ENCODE peak calls at places on chromosome 10, in nine cellular contexts. A is transverse colon, B is ovary, G is sigmoid colon, V is A549, H is stomach, Q is tibial nerve, C is H1, N is SK-N-SH. P is an unnamed sample.

GRCh38 chr10:59173414-59173813 is 3.0 kb upstream of the PHYHIPL start:
- DNase-seq in A (no peak), B (no peak), G (no peak), V (no peak), H (no peak), Q (no peak), C (no peak), N (no peak), P (no peak)

GRCh38 chr10:42776681-42777080 is 5.9 kb upstream of the BMS1 start:
- DNase-seq in A (no peak), B (no peak), G (no peak), V (no peak), H (no peak), Q (no peak), C (no peak), N (no peak), P (no peak)

GRCh38 chr10:71349401-71349800 is 30.3 kb downstream of the SLC29A3 start:
- DNase-seq in A (no peak), B (no peak), G (no peak), V (peak), H (no peak), Q (no peak), C (no peak), N (no peak), P (peak)

GRCh38 chr10:133388973-133389818 is 4.8 kb upstream of the MTG1 start:
- DNase-seq in A (peak), B (peak), G (peak), V (no peak), H (peak), Q (no peak), C (no peak), N (no peak), P (peak)

GRCh38 chr10:24034571-24034970 is 174.4 kb upstream of the KIAA1217 start:
- DNase-seq in A (no peak), B (no peak), G (no peak), V (peak), H (no peak), Q (no peak), C (no peak), N (peak), P (no peak)

GRCh38 chr10:18689498-18689897 is 30.3 kb downstream of the ARL5B start:
- DNase-seq in A (no peak), B (no peak), G (no peak), V (peak), H (no peak), Q (no peak), C (no peak), N (peak), P (no peak)

GRCh38 chr10:131461093-131461492 is 149.6 kb upstream of the TCERG1L start:
- DNase-seq in A (no peak), B (no peak), G (no peak), V (no peak), H (no peak), Q (no peak), C (no peak), N (no peak), P (no peak)

GRCh38 chr10:27030060-27030459 is 70.2 kb downstream of the ANKRD26 start:
- DNase-seq in A (no peak), B (no peak), G (no peak), V (no peak), H (no peak), Q (no peak), C (no peak), N (no peak), P (no peak)

GRCh38 chr10:111076191-111076681 is 593 bp upstream of the ADRA2A start:
- DNase-seq in A (peak), B (peak), G (peak), V (peak), H (peak), Q (peak), C (peak), N (peak), P (peak)

GRCh38 chr10:12041766-12042408 is 722 bp downstream of the UPF2 start:
- DNase-seq in A (peak), B (no peak), G (no peak), V (peak), H (no peak), Q (no peak), C (no peak), N (no peak), P (peak)

GRCh38 chr10:16611037-16611436 is 89.4 kb upstream of the C1QL3 start:
- DNase-seq in A (no peak), B (no peak), G (no peak), V (no peak), H (no peak), Q (no peak), C (no peak), N (no peak), P (no peak)

GRCh38 chr10:61784354-61785131 is 117.0 kb upstream of the ARID5B start:
- DNase-seq in A (no peak), B (no peak), G (no peak), V (no peak), H (no peak), Q (no peak), C (no peak), N (no peak), P (peak)

GRCh38 chr10:69087600-69088470 is at the start of gene SRGN:
- DNase-seq in A (peak), B (peak), G (peak), V (peak), H (peak), Q (peak), C (no peak), N (no peak), P (peak)

GRCh38 chr10:6416892-6417512 is 163.1 kb downstream of the PRKCQ start:
- DNase-seq in A (no peak), B (no peak), G (no peak), V (peak), H (no peak), Q (peak), C (no peak), N (peak), P (peak)

GRCh38 chr10:89217057-89217990 is 10.2 kb upstream of the CH25H start:
- DNase-seq in A (peak), B (peak), G (peak), V (peak), H (peak), Q (peak), C (peak), N (peak), P (peak)

GRCh38 chr10:30862486-30862885 is 169.2 kb downstream of the ZNF438 start:
- DNase-seq in A (no peak), B (no peak), G (no peak), V (no peak), H (no peak), Q (no peak), C (no peak), N (no peak), P (no peak)

GRCh38 chr10:119608316-119609155 is 11.8 kb upstream of the TIAL1 start:
- DNase-seq in A (peak), B (peak), G (peak), V (peak), H (peak), Q (peak), C (peak), N (peak), P (no peak)

GRCh38 chr10:123309740-123310139 is 155.5 kb downstream of the BUB3 start:
- DNase-seq in A (no peak), B (no peak), G (no peak), V (no peak), H (no peak), Q (no peak), C (peak), N (no peak), P (no peak)

GRCh38 chr10:67789769-67790168 is 48.2 kb downstream of the DNAJC12 start:
- DNase-seq in A (no peak), B (no peak), G (no peak), V (no peak), H (no peak), Q (no peak), C (no peak), N (no peak), P (no peak)

GRCh38 chr10:117313641-117314040 is 61.6 kb downstream of the PDZD8 start:
- DNase-seq in A (no peak), B (no peak), G (no peak), V (no peak), H (no peak), Q (no peak), C (no peak), N (no peak), P (no peak)

GRCh38 chr10:115417585-115418265 is 324.6 kb downstream of the ATRNL1 start:
- DNase-seq in A (peak), B (no peak), G (peak), V (peak), H (no peak), Q (no peak), C (peak), N (peak), P (no peak)

GRCh38 chr10:114285961-114286441 is 46.9 kb downstream of the VWA2 start:
- DNase-seq in A (no peak), B (no peak), G (peak), V (no peak), H (no peak), Q (no peak), C (no peak), N (no peak), P (no peak)

GRCh38 chr10:102413053-102413705 is 5.4 kb downstream of the PSD start:
- DNase-seq in A (no peak), B (no peak), G (no peak), V (peak), H (no peak), Q (no peak), C (no peak), N (peak), P (peak)

GRCh38 chr10:69795242-69795934 is 6.3 kb upstream of the COL13A1 start:
- DNase-seq in A (no peak), B (no peak), G (no peak), V (no peak), H (no peak), Q (no peak), C (no peak), N (no peak), P (no peak)

GRCh38 chr10:93656155-93656554 is 43.8 kb downstream of the PDE6C start:
- DNase-seq in A (no peak), B (no peak), G (no peak), V (peak), H (no peak), Q (no peak), C (no peak), N (no peak), P (no peak)

GRCh38 chr10:49606981-49607535 is 3.1 kb upstream of the SLC18A3 start:
- DNase-seq in A (peak), B (no peak), G (no peak), V (peak), H (peak), Q (peak), C (peak), N (no peak), P (peak)
- TF ChIP-seq EP300 in A (no peak), B (no peak), G (no peak), V (no peak), H (no peak), Q (no peak), C (no peak), N (no peak), P (no peak)

DNA sequence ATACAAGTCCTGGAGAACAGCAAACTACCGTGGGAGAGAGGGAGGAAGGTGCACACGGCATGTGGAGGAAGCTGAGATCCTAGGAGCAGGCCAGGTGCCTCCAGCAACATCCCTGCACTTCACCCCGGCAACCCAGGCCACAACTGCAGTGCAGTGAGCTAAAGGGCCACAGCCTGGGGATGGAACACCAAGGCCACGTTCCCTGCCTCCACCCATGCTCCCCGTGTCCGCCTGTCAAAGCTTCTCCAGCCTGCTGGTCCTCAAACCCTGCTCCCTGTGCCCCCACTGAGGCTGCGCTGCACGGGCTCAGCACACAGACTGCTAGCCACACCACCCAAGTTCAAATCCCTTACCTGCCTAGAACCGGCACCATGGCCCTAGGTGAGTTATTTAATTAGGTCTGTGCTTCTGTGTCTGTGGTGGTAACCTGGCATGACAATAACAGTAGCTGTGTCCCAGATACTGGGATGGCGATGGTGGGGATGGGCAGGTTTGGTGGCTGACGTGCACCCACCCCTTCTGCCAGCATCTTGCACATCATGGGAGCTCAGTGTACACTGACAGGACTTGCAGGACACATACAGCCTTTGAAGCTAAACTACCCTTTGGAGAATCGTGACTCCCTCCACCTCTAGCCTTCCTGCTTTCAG is 85.5 kb downstream of the FAM53B start:
- DNase-seq in A (no peak), B (no peak), G (no peak), V (no peak), H (no peak), Q (no peak), C (no peak), N (no peak), P (no peak)
- TF ChIP-seq EP300 in A (no peak), B (no peak), G (no peak), V (no peak), H (no peak), Q (no peak), C (no peak), N (no peak), P (no peak)

DNA sequence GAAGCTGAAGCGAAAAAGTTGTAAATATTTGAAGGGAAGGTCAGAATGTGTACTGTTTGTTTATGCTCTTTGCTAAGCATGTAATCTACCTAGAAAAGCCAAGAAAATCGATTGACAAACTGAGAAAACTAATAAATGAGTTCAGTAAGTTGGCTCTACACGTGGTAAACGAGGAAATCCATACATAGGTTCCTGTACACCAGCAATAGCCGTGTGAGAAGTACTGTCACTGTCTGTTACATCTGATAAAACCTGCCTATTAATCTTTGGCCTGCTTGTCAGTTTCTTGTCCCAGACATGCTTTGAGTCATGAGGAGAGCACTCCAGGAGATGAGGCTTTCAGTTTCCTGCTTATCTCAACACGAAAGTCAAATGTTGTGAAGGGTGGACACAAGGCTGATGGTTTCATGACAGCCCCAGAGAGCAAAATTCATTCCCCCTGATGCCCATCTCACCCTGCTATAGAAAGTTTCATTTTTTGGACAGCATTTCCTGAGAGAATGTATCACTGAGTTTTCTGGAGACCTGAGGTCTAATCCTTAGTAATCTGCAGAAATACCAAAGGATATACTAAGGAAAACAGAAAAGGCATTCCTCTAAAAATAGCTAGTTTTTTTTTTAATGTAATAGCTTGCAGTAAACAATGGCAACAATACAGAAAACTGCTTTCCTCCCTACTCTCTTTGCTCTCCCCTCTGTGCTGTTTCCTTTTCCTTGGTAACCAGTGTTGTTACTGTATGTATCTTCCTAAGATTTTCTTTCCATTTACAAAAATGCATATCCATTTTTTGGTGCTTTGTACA is 18.8 kb downstream of the BMPR1A start:
- DNase-seq in A (no peak), B (no peak), G (no peak), V (peak), H (no peak), Q (no peak), C (no peak), N (peak), P (peak)
- TF ChIP-seq EP300 in A (no peak), B (no peak), G (no peak), V (no peak), H (no peak), Q (no peak), C (no peak), N (no peak), P (peak)

GRCh38 chr10:63431962-63432797 is 33.6 kb downstream of the JMJD1C start:
- DNase-seq in A (no peak), B (no peak), G (no peak), V (peak), H (no peak), Q (no peak), C (no peak), N (no peak), P (no peak)
- TF ChIP-seq EP300 in A (no peak), B (no peak), G (no peak), V (no peak), H (no peak), Q (no peak), C (no peak), N (no peak), P (no peak)

GRCh38 chr10:109875828-109876821 is 47.2 kb downstream of the XPNPEP1 start:
- DNase-seq in A (no peak), B (no peak), G (no peak), V (no peak), H (peak), Q (no peak), C (no peak), N (no peak), P (no peak)
- TF ChIP-seq EP300 in A (no peak), B (no peak), G (no peak), V (no peak), H (no peak), Q (no peak), C (no peak), N (no peak), P (no peak)

GRCh38 chr10:10295537-10295936 is 722.1 kb upstream of the CELF2 start:
- DNase-seq in A (no peak), B (no peak), G (no peak), V (no peak), H (no peak), Q (no peak), C (no peak), N (no peak), P (no peak)

GRCh38 chr10:10293431-10293830 is 724.2 kb upstream of the CELF2 start:
- DNase-seq in A (no peak), B (peak), G (no peak), V (no peak), H (no peak), Q (no peak), C (no peak), N (no peak), P (no peak)

GRCh38 chr10:10294801-10295515 is 722.7 kb upstream of the CELF2 start:
- DNase-seq in A (no peak), B (no peak), G (no peak), V (no peak), H (no peak), Q (no peak), C (no peak), N (no peak), P (no peak)
- TF ChIP-seq EP300 in A (no peak), B (no peak), G (no peak), V (no peak), H (no peak), Q (no peak), C (no peak), N (no peak), P (no peak)

GRCh38 chr10:13298748-13299436 is 972 bp downstream of the PHYH start:
- DNase-seq in A (no peak), B (no peak), G (no peak), V (no peak), H (no peak), Q (no peak), C (no peak), N (no peak), P (no peak)
- TF ChIP-seq EP300 in A (no peak), B (no peak), G (no peak), V (no peak), H (no peak), Q (no peak), C (no peak), N (no peak), P (no peak)

P was measured in K562.